ENCODE peak calls at places on chromosome 5, in eight cellular contexts. T, N, U, Y, F, S, G and I are unnamed samples.
A peak's percentile ranks its signal among the peaks of the same experiment; 100 is the strongest.

GRCh38 chr5:54717459-54717858 is 199.9 kb downstream of the SNX18 start:
- ATAC-seq in F (no peak), N (no peak), G (no peak), T (no peak), S (no peak), U (no peak), Y (peak; percentile 37), I (no peak)

GRCh38 chr5:125476888-125477585 is 730.6 kb upstream of the ZNF608 start:
- ATAC-seq in N (no peak), U (no peak), F (no peak), S (no peak), T (no peak), Y (no peak), G (no peak), I (no peak)

GRCh38 chr5:2382776-2383677 is 368.4 kb downstream of the IRX2 start:
- ATAC-seq in Y (no peak), T (no peak), G (no peak), U (no peak), S (no peak), N (no peak), F (no peak), I (no peak)

GRCh38 chr5:56711191-56711590 is 104.2 kb upstream of the MAP3K1 start:
- ATAC-seq in S (no peak), Y (peak; percentile 55), G (no peak), U (no peak), T (no peak), F (no peak), N (no peak), I (no peak)

GRCh38 chr5:168962323-168962722 is 338.6 kb downstream of the SLIT3 start:
- ATAC-seq in S (peak; percentile 48), F (no peak), Y (no peak), N (no peak), T (no peak), G (no peak), U (no peak), I (no peak)

GRCh38 chr5:107486489-107486888 is 184.2 kb downstream of the EFNA5 start:
- ATAC-seq in G (no peak), S (no peak), F (peak; percentile 82), Y (peak; percentile 91), T (no peak), U (no peak), N (no peak), I (no peak)

GRCh38 chr5:73424489-73425102 is 24.0 kb downstream of the FOXD1 start:
- ATAC-seq in S (no peak), N (no peak), F (no peak), Y (no peak), U (no peak), G (no peak), T (no peak), I (no peak)

GRCh38 chr5:171615201-171616001 is 170.2 kb upstream of the SMIM23 start:
- ATAC-seq in T (peak; percentile 77), S (peak; percentile 91), Y (no peak), F (peak; percentile 58), U (no peak), N (peak; percentile 40), G (peak; percentile 38), I (peak; percentile 42)

GRCh38 chr5:137300411-137301240 is 198.5 kb downstream of the SPOCK1 start:
- ATAC-seq in G (no peak), U (no peak), T (no peak), F (no peak), Y (no peak), N (no peak), S (no peak), I (peak; percentile 51)

GRCh38 chr5:113068559-113068958 is 92.0 kb downstream of the DCP2 start:
- ATAC-seq in T (no peak), G (no peak), S (no peak), Y (no peak), F (no peak), U (no peak), N (no peak), I (no peak)

GRCh38 chr5:124735169-124735858 is 11.1 kb downstream of the ZNF608 start:
- ATAC-seq in F (no peak), G (peak; percentile 69), S (peak; percentile 53), T (no peak), N (peak; percentile 48), Y (no peak), U (no peak), I (peak; percentile 52)

GRCh38 chr5:151141535-151141934 is 16.0 kb downstream of the ANXA6 start:
- ATAC-seq in F (no peak), S (peak; percentile 94), U (no peak), N (peak; percentile 38), Y (peak; percentile 90), T (no peak), G (peak; percentile 45), I (peak; percentile 59)

GRCh38 chr5:151144922-151145321 is 12.7 kb downstream of the ANXA6 start:
- ATAC-seq in Y (peak; percentile 11), N (no peak), G (no peak), T (no peak), S (no peak), F (no peak), U (no peak), I (no peak)

GRCh38 chr5:151140686-151141459 is 16.7 kb downstream of the ANXA6 start:
- ATAC-seq in N (no peak), U (no peak), T (no peak), S (no peak), G (no peak), Y (no peak), F (no peak), I (no peak)

GRCh38 chr5:151144275-151144674 is 13.3 kb downstream of the ANXA6 start:
- ATAC-seq in U (no peak), Y (no peak), F (no peak), T (no peak), G (no peak), N (no peak), S (no peak), I (no peak)

GRCh38 chr5:151142933-151143332 is 14.6 kb downstream of the ANXA6 start:
- ATAC-seq in N (no peak), Y (no peak), G (no peak), F (no peak), U (no peak), S (no peak), T (no peak), I (no peak)
- TF ChIP-seq POLR2AphosphoS5 in N (no peak), Y (no peak), G (no peak), F (no peak), U (no peak), S (no peak), T (no peak), I (no peak)

GRCh38 chr5:138449501-138450239 is 10.8 kb downstream of the REEP2 start:
- ATAC-seq in G (peak; percentile 95), Y (peak; percentile 97), F (peak; percentile 97), S (peak; percentile 90), N (peak; percentile 96), T (peak; percentile 90), U (peak; percentile 86), I (peak; percentile 94)
- TF ChIP-seq POLR2AphosphoS5 in G (no peak), Y (no peak), F (no peak), S (no peak), N (no peak), T (no peak), U (no peak), I (peak; percentile 30)

GRCh38 chr5:43560128-43560527 is 3.3 kb upstream of the PAIP1 start:
- ATAC-seq in S (no peak), T (no peak), U (no peak), Y (no peak), N (no peak), F (no peak), G (no peak), I (no peak)

GRCh38 chr5:43553381-43553780 is 3.5 kb downstream of the PAIP1 start:
- ATAC-seq in T (no peak), U (no peak), S (no peak), Y (no peak), G (no peak), N (no peak), F (no peak), I (no peak)

GRCh38 chr5:43554497-43554896 is 2.4 kb downstream of the PAIP1 start:
- ATAC-seq in S (no peak), F (no peak), Y (no peak), T (no peak), G (no peak), N (no peak), U (no peak), I (no peak)

GRCh38 chr5:43555895-43556606 is 826 bp downstream of the PAIP1 start:
- ATAC-seq in Y (peak; percentile 24), F (peak; percentile 56), T (peak; percentile 71), U (peak; percentile 32), N (peak; percentile 69), G (peak; percentile 55), S (peak; percentile 63), I (peak; percentile 66)

DNA sequence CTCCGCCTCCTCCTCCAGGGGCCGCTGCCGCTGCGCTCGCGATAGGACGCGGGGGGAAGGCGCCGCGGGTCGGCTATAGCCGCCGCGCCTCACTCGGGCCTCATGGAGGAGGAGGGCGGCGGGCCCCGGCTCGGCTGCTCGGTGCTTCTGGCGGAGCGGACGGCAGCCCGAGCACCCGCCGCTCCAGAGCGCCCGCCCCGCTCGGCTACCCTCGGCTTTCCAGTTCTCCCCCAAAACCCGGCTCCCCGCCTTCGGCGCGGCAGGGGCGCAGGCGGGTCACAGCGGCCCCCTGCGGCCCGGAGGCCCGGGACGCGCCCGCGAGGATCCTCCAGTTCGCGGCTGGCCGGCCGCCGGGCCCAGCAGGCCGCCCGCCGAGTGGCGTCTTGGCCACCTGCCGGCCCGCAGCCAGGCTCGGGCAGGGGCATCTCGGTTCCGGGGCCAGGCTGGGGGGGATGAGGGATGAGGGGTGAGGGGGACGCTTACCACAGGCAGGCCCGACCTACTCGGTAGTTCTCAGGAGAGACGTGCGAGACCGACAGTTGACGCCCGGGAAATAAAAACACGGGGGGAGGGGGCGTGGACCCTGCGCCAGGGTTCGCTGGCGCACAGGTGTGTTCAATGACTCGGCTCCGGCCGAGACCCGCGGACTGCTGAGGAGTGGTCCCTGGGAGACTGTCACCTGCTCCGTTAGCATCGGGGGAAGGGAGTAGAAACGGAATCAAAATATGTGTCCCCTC is at the start of gene PAIP1:
- ATAC-seq in U (peak; percentile 89), G (peak; percentile 90), F (peak; percentile 89), N (peak; percentile 92), T (peak; percentile 91), Y (peak; percentile 84), S (peak; percentile 71), I (peak; percentile 91)
- TF ChIP-seq POLR2AphosphoS5 in U (no peak), G (no peak), F (peak; percentile 62), N (peak; percentile 68), T (no peak), Y (peak; percentile 71), S (no peak), I (no peak)

GRCh38 chr5:178429541-178430186 is 160.5 kb downstream of the COL23A1 start:
- ATAC-seq in N (no peak), F (no peak), S (no peak), Y (no peak), G (no peak), T (peak; percentile 28), U (no peak), I (no peak)

GRCh38 chr5:178431063-178431776 is 159.0 kb downstream of the COL23A1 start:
- ATAC-seq in U (no peak), F (no peak), T (no peak), S (no peak), Y (no peak), G (no peak), N (no peak), I (no peak)

GRCh38 chr5:178431777-178432155 is 158.4 kb downstream of the COL23A1 start:
- ATAC-seq in U (no peak), S (no peak), T (no peak), Y (no peak), F (no peak), N (no peak), G (no peak), I (no peak)

GRCh38 chr5:178429156-178429468 is 161.1 kb downstream of the COL23A1 start:
- ATAC-seq in S (no peak), G (no peak), U (no peak), N (no peak), T (no peak), Y (no peak), F (no peak), I (no peak)

GRCh38 chr5:178430187-178431062 is 159.8 kb downstream of the COL23A1 start:
- ATAC-seq in G (no peak), S (no peak), U (no peak), N (no peak), Y (no peak), T (no peak), F (no peak), I (no peak)
- TF ChIP-seq POLR2AphosphoS5 in G (no peak), S (no peak), U (no peak), N (no peak), Y (no peak), T (no peak), F (no peak), I (no peak)